ENCODE peak calls at places on chromosomes 7 and 10, in nine cellular contexts. One of them, this sample, is unnamed.

GRCh38 chr10:70773965-70774809 is 11.0 kb downstream of the TBATA start:
- DNase-seq in NCI-H1105: no peak
- DNase-seq in HEK293T: no peak
- DNase-seq in MV-4-11: no peak
- DNase-seq in NCI-H1417: no peak
- DNase-seq in hepatocyte: no peak
- DNase-seq in OCI-LY7: no peak
- DNase-seq in colonic mucosa: no peak
- DNase-seq in H7: peak; percentile 45
- DNase-seq in this sample: peak; percentile 8

GRCh38 chr7:157292770-157293412 is 43.9 kb upstream of the DNAJB6 start:
- DNase-seq in NCI-H1105: no peak
- DNase-seq in HEK293T: no peak
- DNase-seq in MV-4-11: no peak
- DNase-seq in NCI-H1417: no peak
- DNase-seq in hepatocyte: peak; percentile 41
- DNase-seq in OCI-LY7: no peak
- DNase-seq in colonic mucosa: peak; percentile 77
- DNase-seq in H7: peak; percentile 77
- DNase-seq in this sample: no peak

GRCh38 chr10:52701647-52702046 is 70.9 kb downstream of the MBL2 start:
- DNase-seq in NCI-H1105: no peak
- DNase-seq in HEK293T: no peak
- DNase-seq in MV-4-11: no peak
- DNase-seq in NCI-H1417: peak; percentile 0
- DNase-seq in hepatocyte: no peak
- DNase-seq in OCI-LY7: no peak
- DNase-seq in colonic mucosa: no peak
- DNase-seq in H7: no peak
- DNase-seq in this sample: no peak

GRCh38 chr7:148700693-148701092 is 2.0 kb downstream of the CUL1 start:
- DNase-seq in NCI-H1105: no peak
- DNase-seq in HEK293T: no peak
- DNase-seq in MV-4-11: no peak
- DNase-seq in NCI-H1417: peak; percentile 36
- DNase-seq in hepatocyte: peak; percentile 56
- DNase-seq in OCI-LY7: peak; percentile 65
- DNase-seq in colonic mucosa: peak; percentile 43
- DNase-seq in H7: no peak
- DNase-seq in this sample: no peak

GRCh38 chr7:110253083-110253482 is 837.8 kb upstream of the LRRN3 start:
- DNase-seq in NCI-H1105: no peak
- DNase-seq in HEK293T: no peak
- DNase-seq in MV-4-11: no peak
- DNase-seq in NCI-H1417: peak; percentile 36
- DNase-seq in hepatocyte: peak; percentile 4
- DNase-seq in OCI-LY7: no peak
- DNase-seq in colonic mucosa: no peak
- DNase-seq in H7: no peak
- DNase-seq in this sample: no peak

GRCh38 chr7:97697396-97697795 is 34.5 kb upstream of the TAC1 start:
- DNase-seq in NCI-H1105: no peak
- DNase-seq in HEK293T: no peak
- DNase-seq in MV-4-11: no peak
- DNase-seq in NCI-H1417: no peak
- DNase-seq in hepatocyte: no peak
- DNase-seq in OCI-LY7: no peak
- DNase-seq in colonic mucosa: no peak
- DNase-seq in H7: peak; percentile 22
- DNase-seq in this sample: no peak

GRCh38 chr10:59880019-59880717 is 26.2 kb downstream of the CCDC6 start:
- DNase-seq in NCI-H1105: no peak
- DNase-seq in HEK293T: no peak
- DNase-seq in MV-4-11: no peak
- DNase-seq in NCI-H1417: no peak
- DNase-seq in hepatocyte: no peak
- DNase-seq in OCI-LY7: no peak
- DNase-seq in colonic mucosa: no peak
- DNase-seq in H7: no peak
- DNase-seq in this sample: no peak

GRCh38 chr10:561721-562120 is 127.7 kb downstream of the DIP2C start:
- DNase-seq in NCI-H1105: peak; percentile 23
- DNase-seq in HEK293T: no peak
- DNase-seq in MV-4-11: no peak
- DNase-seq in NCI-H1417: no peak
- DNase-seq in hepatocyte: no peak
- DNase-seq in OCI-LY7: peak; percentile 63
- DNase-seq in colonic mucosa: no peak
- DNase-seq in H7: no peak
- DNase-seq in this sample: no peak

GRCh38 chr10:34723746-34724145 is 91.3 kb downstream of the PARD3 start:
- DNase-seq in NCI-H1105: no peak
- DNase-seq in HEK293T: peak; percentile 24
- DNase-seq in MV-4-11: no peak
- DNase-seq in NCI-H1417: peak; percentile 54
- DNase-seq in hepatocyte: peak; percentile 59
- DNase-seq in OCI-LY7: no peak
- DNase-seq in colonic mucosa: peak; percentile 65
- DNase-seq in H7: no peak
- DNase-seq in this sample: peak; percentile 62

GRCh38 chr10:95742529-95742884 is 13.5 kb upstream of the ENTPD1 start:
- DNase-seq in NCI-H1105: peak; percentile 27
- DNase-seq in HEK293T: no peak
- DNase-seq in MV-4-11: no peak
- DNase-seq in NCI-H1417: peak; percentile 47
- DNase-seq in hepatocyte: peak; percentile 15
- DNase-seq in OCI-LY7: no peak
- DNase-seq in colonic mucosa: peak; percentile 70
- DNase-seq in H7: no peak
- DNase-seq in this sample: no peak

GRCh38 chr10:45063605-45064231 is 63.0 kb downstream of the ZNF22 start:
- DNase-seq in NCI-H1105: no peak
- DNase-seq in HEK293T: no peak
- DNase-seq in MV-4-11: peak; percentile 44
- DNase-seq in NCI-H1417: no peak
- DNase-seq in hepatocyte: no peak
- DNase-seq in OCI-LY7: no peak
- DNase-seq in colonic mucosa: no peak
- DNase-seq in H7: no peak
- DNase-seq in this sample: no peak

GRCh38 chr10:61682323-61682722 is 19.6 kb downstream of the CABCOCO1 start:
- DNase-seq in NCI-H1105: no peak
- DNase-seq in HEK293T: no peak
- DNase-seq in MV-4-11: no peak
- DNase-seq in NCI-H1417: no peak
- DNase-seq in hepatocyte: no peak
- DNase-seq in OCI-LY7: no peak
- DNase-seq in colonic mucosa: no peak
- DNase-seq in H7: no peak
- DNase-seq in this sample: no peak

GRCh38 chr10:99711129-99711719 is 20.7 kb downstream of the COX15 start:
- DNase-seq in NCI-H1105: peak; percentile 13
- DNase-seq in HEK293T: peak; percentile 59
- DNase-seq in MV-4-11: peak; percentile 81
- DNase-seq in NCI-H1417: peak; percentile 45
- DNase-seq in hepatocyte: peak; percentile 63
- DNase-seq in OCI-LY7: peak; percentile 62
- DNase-seq in colonic mucosa: peak; percentile 59
- DNase-seq in H7: peak; percentile 32
- DNase-seq in this sample: peak; percentile 29

GRCh38 chr7:121853307-121853706 is 19.7 kb upstream of the PTPRZ1 start:
- DNase-seq in NCI-H1105: no peak
- DNase-seq in HEK293T: no peak
- DNase-seq in MV-4-11: no peak
- DNase-seq in NCI-H1417: no peak
- DNase-seq in hepatocyte: no peak
- DNase-seq in OCI-LY7: no peak
- DNase-seq in colonic mucosa: no peak
- DNase-seq in H7: no peak
- DNase-seq in this sample: no peak

GRCh38 chr10:60336901-60337630 is 52.6 kb downstream of the ANK3 start:
- DNase-seq in NCI-H1105: no peak
- DNase-seq in HEK293T: no peak
- DNase-seq in MV-4-11: no peak
- DNase-seq in NCI-H1417: no peak
- DNase-seq in hepatocyte: no peak
- DNase-seq in OCI-LY7: no peak
- DNase-seq in colonic mucosa: no peak
- DNase-seq in H7: no peak
- DNase-seq in this sample: no peak

GRCh38 chr7:96686305-96686704 is 23.3 kb downstream of the SEM1 start:
- DNase-seq in NCI-H1105: no peak
- DNase-seq in HEK293T: no peak
- DNase-seq in MV-4-11: peak; percentile 40
- DNase-seq in NCI-H1417: no peak
- DNase-seq in hepatocyte: no peak
- DNase-seq in OCI-LY7: no peak
- DNase-seq in colonic mucosa: no peak
- DNase-seq in H7: no peak
- DNase-seq in this sample: no peak

GRCh38 chr7:96174812-96175211 is 147.1 kb downstream of the SLC25A13 start:
- DNase-seq in NCI-H1105: no peak
- DNase-seq in HEK293T: no peak
- DNase-seq in MV-4-11: no peak
- DNase-seq in NCI-H1417: peak; percentile 88
- DNase-seq in hepatocyte: no peak
- DNase-seq in OCI-LY7: no peak
- DNase-seq in colonic mucosa: no peak
- DNase-seq in H7: peak; percentile 59
- DNase-seq in this sample: no peak

GRCh38 chr10:130171196-130171595 is 35.0 kb downstream of the GLRX3 start:
- DNase-seq in NCI-H1105: no peak
- DNase-seq in HEK293T: no peak
- DNase-seq in MV-4-11: peak; percentile 81
- DNase-seq in NCI-H1417: no peak
- DNase-seq in hepatocyte: no peak
- DNase-seq in OCI-LY7: no peak
- DNase-seq in colonic mucosa: no peak
- DNase-seq in H7: no peak
- DNase-seq in this sample: no peak

GRCh38 chr7:90833443-90833842 is 237.3 kb downstream of the CDK14 start:
- DNase-seq in NCI-H1105: no peak
- DNase-seq in HEK293T: no peak
- DNase-seq in MV-4-11: no peak
- DNase-seq in NCI-H1417: no peak
- DNase-seq in hepatocyte: no peak
- DNase-seq in OCI-LY7: no peak
- DNase-seq in colonic mucosa: no peak
- DNase-seq in H7: no peak
- DNase-seq in this sample: no peak

GRCh38 chr7:24982917-24983316 is 2.9 kb upstream of the OSBPL3 start:
- DNase-seq in NCI-H1105: no peak
- DNase-seq in HEK293T: no peak
- DNase-seq in MV-4-11: no peak
- DNase-seq in NCI-H1417: peak; percentile 30
- DNase-seq in hepatocyte: no peak
- DNase-seq in OCI-LY7: no peak
- DNase-seq in colonic mucosa: no peak
- DNase-seq in H7: peak; percentile 30
- DNase-seq in this sample: no peak

GRCh38 chr10:51073461-51074237 is 638 bp upstream of the PRKG1 start:
- DNase-seq in NCI-H1105: no peak
- DNase-seq in HEK293T: peak; percentile 45
- DNase-seq in MV-4-11: no peak
- DNase-seq in NCI-H1417: peak; percentile 14
- DNase-seq in hepatocyte: peak; percentile 33
- DNase-seq in OCI-LY7: no peak
- DNase-seq in colonic mucosa: peak; percentile 45
- DNase-seq in H7: peak; percentile 67
- DNase-seq in this sample: peak; percentile 48

GRCh38 chr10:59644841-59645240 is 64.8 kb downstream of the SLC16A9 start:
- DNase-seq in NCI-H1105: no peak
- DNase-seq in HEK293T: no peak
- DNase-seq in MV-4-11: no peak
- DNase-seq in NCI-H1417: no peak
- DNase-seq in hepatocyte: no peak
- DNase-seq in OCI-LY7: no peak
- DNase-seq in colonic mucosa: no peak
- DNase-seq in H7: no peak
- DNase-seq in this sample: no peak

GRCh38 chr7:36227223-36227622 is 74.2 kb downstream of the EEPD1 start:
- DNase-seq in NCI-H1105: no peak
- DNase-seq in HEK293T: no peak
- DNase-seq in MV-4-11: no peak
- DNase-seq in NCI-H1417: no peak
- DNase-seq in hepatocyte: peak; percentile 36
- DNase-seq in OCI-LY7: no peak
- DNase-seq in colonic mucosa: peak; percentile 44
- DNase-seq in H7: no peak
- DNase-seq in this sample: peak; percentile 49

GRCh38 chr10:5536486-5536885 is 11.7 kb downstream of the CALML3 start:
- DNase-seq in NCI-H1105: no peak
- DNase-seq in HEK293T: no peak
- DNase-seq in MV-4-11: no peak
- DNase-seq in NCI-H1417: no peak
- DNase-seq in hepatocyte: no peak
- DNase-seq in OCI-LY7: no peak
- DNase-seq in colonic mucosa: no peak
- DNase-seq in H7: no peak
- DNase-seq in this sample: no peak

GRCh38 chr10:3225589-3225988 is 53.0 kb upstream of the PITRM1 start:
- DNase-seq in NCI-H1105: no peak
- DNase-seq in HEK293T: no peak
- DNase-seq in MV-4-11: no peak
- DNase-seq in NCI-H1417: no peak
- DNase-seq in hepatocyte: no peak
- DNase-seq in OCI-LY7: no peak
- DNase-seq in colonic mucosa: no peak
- DNase-seq in H7: no peak
- DNase-seq in this sample: no peak

GRCh38 chr10:99232357-99232999 is 3.2 kb downstream of the HPSE2 start:
- DNase-seq in NCI-H1105: no peak
- DNase-seq in HEK293T: no peak
- DNase-seq in MV-4-11: no peak
- DNase-seq in NCI-H1417: no peak
- DNase-seq in hepatocyte: peak; percentile 36
- DNase-seq in OCI-LY7: no peak
- DNase-seq in colonic mucosa: peak; percentile 17
- DNase-seq in H7: peak; percentile 77
- DNase-seq in this sample: no peak

GRCh38 chr10:34121974-34122282 is 693.2 kb downstream of the PARD3 start:
- DNase-seq in NCI-H1105: no peak
- DNase-seq in HEK293T: no peak
- DNase-seq in MV-4-11: no peak
- DNase-seq in NCI-H1417: no peak
- DNase-seq in hepatocyte: no peak
- DNase-seq in OCI-LY7: no peak
- DNase-seq in colonic mucosa: no peak
- DNase-seq in H7: no peak
- DNase-seq in this sample: no peak

GRCh38 chr7:73706122-73707044 is 13.1 kb downstream of the STX1A start:
- DNase-seq in NCI-H1105: no peak
- DNase-seq in HEK293T: no peak
- DNase-seq in MV-4-11: no peak
- DNase-seq in NCI-H1417: peak; percentile 47
- DNase-seq in hepatocyte: no peak
- DNase-seq in OCI-LY7: no peak
- DNase-seq in colonic mucosa: no peak
- DNase-seq in H7: peak; percentile 69
- DNase-seq in this sample: peak; percentile 50

GRCh38 chr7:136086712-136087111 is 109.6 kb upstream of the MTPN start:
- DNase-seq in NCI-H1105: no peak
- DNase-seq in HEK293T: peak; percentile 35
- DNase-seq in MV-4-11: peak; percentile 63
- DNase-seq in NCI-H1417: peak; percentile 10
- DNase-seq in hepatocyte: peak; percentile 72
- DNase-seq in OCI-LY7: peak; percentile 44
- DNase-seq in colonic mucosa: no peak
- DNase-seq in H7: peak; percentile 62
- DNase-seq in this sample: peak; percentile 41

GRCh38 chr10:101301111-101301731 is 52.7 kb upstream of the BTRC start:
- DNase-seq in NCI-H1105: peak; percentile 33
- DNase-seq in HEK293T: peak; percentile 84
- DNase-seq in MV-4-11: peak; percentile 36
- DNase-seq in NCI-H1417: peak; percentile 71
- DNase-seq in hepatocyte: peak; percentile 52
- DNase-seq in OCI-LY7: peak; percentile 50
- DNase-seq in colonic mucosa: peak; percentile 28
- DNase-seq in H7: peak; percentile 68
- DNase-seq in this sample: peak; percentile 72

GRCh38 chr7:24914465-24914859 is 65.5 kb downstream of the OSBPL3 start:
- DNase-seq in NCI-H1105: no peak
- DNase-seq in HEK293T: no peak
- DNase-seq in MV-4-11: no peak
- DNase-seq in NCI-H1417: no peak
- DNase-seq in hepatocyte: no peak
- DNase-seq in OCI-LY7: no peak
- DNase-seq in colonic mucosa: no peak
- DNase-seq in H7: no peak
- DNase-seq in this sample: no peak